ENCODE peak calls at places on chromosomes 7 and 10, in nine cellular contexts. M is Ammon's horn; I is CMK; C is SJSA1; V is stimulated activated CD4-positive, alpha-beta T cell treated with anti-CD3 and anti-CD28 coated beads, Interleukin-4, amount 100 ng/mL, for 24 hours; E is RWPE1; X is CD4-positive, alpha-beta T cell; B is NCI-H2081; Y is DMS 273 treated with DMSO at 0.1 percent for 48 hours. K is an unnamed sample.

GRCh38 chr10:92387289-92387940 is 96.4 kb downstream of the MARCHF5 start:
- DNase-seq in V (no peak), C (peak), B (no peak), E (peak), M (no peak), Y (no peak), I (peak), X (no peak), K (no peak)

GRCh38 chr10:104109908-104110662 is 11.9 kb upstream of the SFR1 start:
- DNase-seq in V (no peak), I (no peak), X (no peak), E (peak), C (no peak), B (no peak), Y (no peak), M (no peak), K (no peak)

GRCh38 chr7:108045154-108045553 is 42.2 kb upstream of the LAMB1 start:
- DNase-seq in E (no peak), Y (no peak), C (no peak), B (no peak), X (no peak), M (no peak), V (no peak), I (no peak), K (no peak)

GRCh38 chr7:98294798-98295382 is 13.4 kb downstream of the BRI3 start:
- DNase-seq in M (no peak), E (peak), X (no peak), C (peak), V (no peak), B (peak), Y (peak), I (no peak), K (peak)

GRCh38 chr10:133205146-133205545 is 24.9 kb upstream of the UTF1 start:
- DNase-seq in V (no peak), M (no peak), E (no peak), Y (no peak), X (no peak), I (no peak), C (no peak), B (no peak), K (no peak)

GRCh38 chr7:147412782-147413186 is 1177.8 kb upstream of the C7orf33 start:
- DNase-seq in E (peak), B (no peak), M (no peak), V (no peak), I (no peak), Y (no peak), C (peak), X (no peak), K (no peak)

GRCh38 chr7:116234517-116235200 is 24.3 kb downstream of the TES start:
- DNase-seq in E (no peak), I (no peak), M (no peak), C (no peak), B (no peak), Y (no peak), V (no peak), X (no peak), K (no peak)

GRCh38 chr7:66296555-66296954 is 91.4 kb downstream of the TPST1 start:
- DNase-seq in B (no peak), I (no peak), X (no peak), V (no peak), E (no peak), C (no peak), Y (no peak), M (no peak), K (no peak)

GRCh38 chr7:66921918-66922486 is 977 bp downstream of the TMEM248 start:
- DNase-seq in I (peak), C (no peak), B (peak), Y (peak), M (peak), V (peak), X (peak), E (peak), K (no peak)

GRCh38 chr7:104106106-104106505 is 101.7 kb downstream of the ORC5 start:
- DNase-seq in M (peak), B (peak), V (no peak), C (no peak), I (no peak), Y (no peak), X (no peak), E (no peak), K (no peak)

GRCh38 chr10:22693371-22693784 is 21.0 kb downstream of the PIP4K2A start:
- DNase-seq in M (no peak), V (peak), Y (no peak), E (no peak), X (no peak), C (no peak), I (no peak), B (no peak), K (no peak)

GRCh38 chr10:110344622-110345021 is 39.9 kb upstream of the SMNDC1 start:
- DNase-seq in X (no peak), C (no peak), B (no peak), I (no peak), M (no peak), E (no peak), Y (peak), V (no peak), K (no peak)

GRCh38 chr7:157224627-157225026 is 85.9 kb downstream of the UBE3C start:
- DNase-seq in X (no peak), C (no peak), E (no peak), Y (no peak), V (no peak), I (no peak), M (peak), B (peak), K (no peak)

GRCh38 chr10:60490013-60490412 is 100.3 kb upstream of the ANK3 start:
- DNase-seq in X (no peak), V (no peak), Y (no peak), C (no peak), I (no peak), B (no peak), E (no peak), M (no peak), K (no peak)

GRCh38 chr10:50645241-50645640 is 21.5 kb upstream of the SGMS1 start:
- DNase-seq in I (no peak), M (no peak), Y (no peak), C (no peak), V (no peak), B (no peak), E (no peak), X (no peak), K (no peak)

GRCh38 chr10:113499066-113499465 is 53.8 kb upstream of the HABP2 start:
- DNase-seq in I (no peak), M (no peak), C (no peak), V (no peak), E (no peak), X (no peak), B (no peak), Y (no peak), K (no peak)

GRCh38 chr10:11335167-11335652 is 276.2 kb downstream of the USP6NL start:
- DNase-seq in M (no peak), I (no peak), V (no peak), C (no peak), B (no peak), E (no peak), Y (no peak), X (no peak), K (no peak)

K was measured in NCI-H774.